ENCODE peak calls at places on chromosome 21, in five cellular contexts. V is spleen, E is upper lobe of left lung, W is transverse colon, J is esophagus muscularis mucosa. S is an unnamed sample.

GRCh38 chr21:25955646-25956045 is 214.9 kb downstream of the APP start:
- DNase-seq in V (no peak), E (no peak), W (no peak), J (no peak), S (no peak)

GRCh38 chr21:38970765-38971164 is 165.0 kb downstream of the ETS2 start:
- DNase-seq in V (no peak), E (no peak), W (no peak), J (no peak), S (no peak)

GRCh38 chr21:25660233-25660632 is 21.2 kb downstream of the JAM2 start:
- DNase-seq in V (no peak), E (no peak), W (no peak), J (no peak), S (no peak)

GRCh38 chr21:36470294-36470693 is 9.6 kb downstream of the CLDN14 start:
- DNase-seq in V (no peak), E (no peak), W (no peak), J (no peak), S (no peak)

GRCh38 chr21:38833122-38833521 is 27.4 kb downstream of the ETS2 start:
- DNase-seq in V (no peak), E (no peak), W (no peak), J (no peak), S (no peak)

GRCh38 chr21:31456201-31456600 is 112.1 kb upstream of the TIAM1 start:
- DNase-seq in V (no peak), E (peak), W (no peak), J (no peak), S (no peak)

GRCh38 chr21:15592957-15593356 is 136.8 kb upstream of the USP25 start:
- DNase-seq in V (no peak), E (no peak), W (no peak), J (no peak), S (no peak)

GRCh38 chr21:23384679-23385078 is 2222.6 kb downstream of the MRPL39 start:
- DNase-seq in V (no peak), E (no peak), W (no peak), J (no peak), S (no peak)

GRCh38 chr21:40687625-40688024 is 159.3 kb downstream of the DSCAM start:
- DNase-seq in V (no peak), E (no peak), W (no peak), J (no peak), S (no peak)

GRCh38 chr21:24223625-24224024 is 1383.7 kb downstream of the MRPL39 start:
- DNase-seq in V (no peak), E (no peak), W (no peak), J (no peak), S (no peak)

GRCh38 chr21:33028759-33029511 is 3.2 kb downstream of the OLIG2 start:
- DNase-seq in V (no peak), E (peak), W (no peak), J (no peak), S (no peak)

GRCh38 chr21:31354122-31354521 is 10.1 kb upstream of the TIAM1 start:
- DNase-seq in V (no peak), E (no peak), W (no peak), J (no peak), S (no peak)

GRCh38 chr21:19440792-19441494 is 1037.4 kb upstream of the TMPRSS15 start:
- DNase-seq in V (no peak), E (no peak), W (no peak), J (no peak), S (no peak)

GRCh38 chr21:38293765-38294164 is 37.0 kb downstream of the KCNJ15 start:
- DNase-seq in V (no peak), E (no peak), W (peak), J (no peak), S (no peak)

GRCh38 chr21:16563795-16564194 is 834.0 kb downstream of the USP25 start:
- DNase-seq in V (no peak), E (peak), W (no peak), J (no peak), S (no peak)

GRCh38 chr21:38911523-38912354 is 106.0 kb downstream of the ETS2 start:
- DNase-seq in V (no peak), E (no peak), W (peak), J (peak), S (no peak)

GRCh38 chr21:46227811-46228344 is 696 bp downstream of the LSS start:
- DNase-seq in V (peak), E (peak), W (no peak), J (no peak), S (no peak)

GRCh38 chr21:46228345-46229051 is at the start of gene LSS:
- DNase-seq in V (peak), E (peak), W (peak), J (peak), S (peak)

GRCh38 chr21:46229923-46230260 is 1.3 kb upstream of the LSS start:
- DNase-seq in V (no peak), E (no peak), W (no peak), J (no peak), S (no peak)

GRCh38 chr21:46226920-46227599 is 1.5 kb downstream of the LSS start:
- DNase-seq in V (peak), E (no peak), W (no peak), J (no peak), S (no peak)

GRCh38 chr21:46229133-46229922 is 754 bp upstream of the LSS start:
- DNase-seq in V (peak), E (peak), W (no peak), J (no peak), S (peak)
- TF ChIP-seq POLR2A in V (no peak), E (no peak), W (no peak), J (no peak), S (peak)

GRCh38 chr21:45897191-45898027 is 84.2 kb upstream of the COL6A1 start:
- DNase-seq in V (peak), E (peak), W (no peak), J (no peak), S (no peak)
- TF ChIP-seq POLR2AphosphoS5 in V (no peak), E (no peak), W (no peak), J (no peak), S (no peak)

DNA sequence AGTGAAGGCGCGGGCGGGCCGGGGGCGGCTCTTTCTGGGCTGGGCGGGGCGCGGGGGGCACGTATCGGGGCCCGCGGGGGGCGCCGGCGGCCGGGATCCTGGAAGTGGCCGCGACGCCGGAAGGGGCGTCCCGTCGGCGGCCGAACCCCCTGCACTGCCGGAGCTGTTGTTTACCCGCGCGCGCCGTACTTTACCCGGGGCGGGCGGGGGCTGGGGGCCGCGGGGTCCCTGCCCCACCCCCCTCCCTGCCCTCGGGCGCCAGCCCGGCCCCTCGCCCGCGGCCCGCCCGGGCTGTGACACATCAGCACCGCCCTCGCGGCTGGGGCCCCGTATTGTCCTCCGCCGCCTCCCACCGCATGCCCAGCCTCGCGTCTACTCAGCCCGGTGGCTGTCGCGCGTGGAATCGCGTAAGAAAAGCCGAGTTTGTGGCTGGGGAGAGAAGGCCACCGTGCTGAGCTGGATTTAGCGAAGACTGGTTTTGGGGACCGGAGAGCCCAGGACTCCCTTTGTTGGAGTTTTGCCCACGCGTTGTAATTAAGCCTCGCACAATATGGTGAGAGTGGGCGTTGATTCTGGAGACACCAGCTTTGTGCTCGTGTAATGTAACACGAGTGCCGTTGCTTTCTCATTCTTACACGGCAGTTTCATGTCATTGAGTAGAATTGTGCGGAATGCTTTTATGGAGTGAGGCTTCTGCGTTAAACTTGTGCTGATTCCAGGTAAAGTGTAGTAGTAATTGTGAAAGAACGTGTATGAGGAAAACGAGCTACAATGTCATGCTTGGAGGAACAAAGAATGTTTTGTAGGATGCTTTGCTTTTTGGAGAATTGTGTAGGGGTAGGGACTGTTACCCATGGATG is 554 bp downstream of the BACH1 start:
- DNase-seq in V (peak), E (peak), W (peak), J (peak), S (peak)
- TF ChIP-seq POLR2A in V (no peak), E (no peak), W (no peak), J (no peak), S (peak)

GRCh38 chr21:44878053-44878982 is 4.8 kb upstream of the PTTG1IP start:
- DNase-seq in V (no peak), E (no peak), W (peak), J (no peak), S (no peak)

GRCh38 chr21:44881586-44881939 is 8.1 kb upstream of the PTTG1IP start:
- DNase-seq in V (no peak), E (no peak), W (no peak), J (no peak), S (no peak)

GRCh38 chr21:44884059-44884458 is 10.6 kb upstream of the PTTG1IP start:
- DNase-seq in V (no peak), E (no peak), W (no peak), J (no peak), S (no peak)

GRCh38 chr21:44883250-44883649 is 9.8 kb upstream of the PTTG1IP start:
- DNase-seq in V (peak), E (no peak), W (no peak), J (no peak), S (no peak)

DNA sequence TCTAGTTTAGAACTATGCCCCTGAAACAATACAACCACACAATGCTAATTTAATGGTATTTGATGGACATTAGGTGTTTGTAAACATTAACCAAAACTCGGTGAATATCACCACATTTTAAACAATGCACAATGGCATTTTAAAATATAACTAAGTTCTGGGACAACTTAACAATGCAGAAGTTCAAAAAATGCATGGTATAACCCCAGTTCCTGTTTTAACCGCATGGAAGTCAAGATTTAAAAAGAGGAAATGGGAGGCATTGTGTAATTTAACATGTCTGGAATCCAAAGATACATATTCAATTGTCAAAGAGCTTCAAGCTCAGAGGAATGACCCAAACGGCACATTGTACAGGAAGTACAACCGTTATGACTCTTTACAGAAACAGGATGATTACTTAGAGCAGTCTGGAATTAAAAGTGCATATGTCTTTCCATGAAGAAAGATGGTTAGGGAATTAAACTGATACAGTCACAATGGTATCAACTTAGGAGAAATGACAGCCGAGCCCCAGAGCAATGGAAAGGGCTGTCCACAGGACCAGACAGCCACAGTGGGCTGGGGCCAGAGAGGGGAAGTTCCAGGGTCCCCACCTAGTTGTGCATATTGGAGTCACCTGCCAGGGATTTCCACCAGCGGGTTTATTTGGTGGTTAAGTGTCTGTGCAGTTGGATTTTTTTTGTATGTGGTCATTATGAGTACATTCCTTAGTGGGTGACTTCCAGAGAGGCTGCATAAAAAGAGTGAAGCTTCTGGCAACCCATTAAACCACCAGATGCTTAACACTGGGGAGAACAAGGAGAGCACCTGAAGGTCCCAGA is 7.5 kb upstream of the PTTG1IP start:
- DNase-seq in V (no peak), E (no peak), W (no peak), J (no peak), S (no peak)
- TF ChIP-seq POLR2AphosphoS5 in V (no peak), E (peak), W (no peak), J (no peak), S (no peak)

DNA sequence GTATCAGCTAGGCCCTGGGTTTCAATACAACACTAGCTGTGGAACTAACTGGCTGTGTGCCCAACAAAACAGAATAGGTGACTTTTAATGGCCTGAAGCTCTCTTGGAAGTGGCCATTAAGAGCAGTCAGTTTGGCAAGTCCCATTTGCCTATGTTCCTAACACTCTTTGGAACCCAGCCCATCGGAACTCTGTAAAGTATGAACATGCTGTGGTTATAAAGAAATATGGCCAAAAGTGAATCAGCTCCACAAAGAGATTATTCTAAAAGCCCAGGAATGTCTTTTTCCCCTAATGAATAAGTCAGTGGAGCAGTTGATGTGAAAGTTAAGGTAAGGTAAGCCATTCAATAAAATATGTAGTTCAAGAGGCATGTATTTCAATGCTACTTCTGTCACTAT is 223.7 kb upstream of the ADAMTS5 start:
- DNase-seq in V (no peak), E (no peak), W (no peak), J (no peak), S (no peak)
- TF ChIP-seq POLR2A in V (no peak), E (no peak), W (no peak), J (no peak), S (no peak)

GRCh38 chr21:44836666-44837471 is 19.0 kb upstream of the SUMO3 start:
- DNase-seq in V (peak), E (no peak), W (peak), J (no peak), S (no peak)

GRCh38 chr21:44838038-44838895 is 20.4 kb upstream of the SUMO3 start:
- DNase-seq in V (peak), E (no peak), W (no peak), J (no peak), S (no peak)

GRCh38 chr21:44840771-44841170 is 22.9 kb upstream of the SUMO3 start:
- DNase-seq in V (no peak), E (peak), W (no peak), J (no peak), S (no peak)

GRCh38 chr21:44837537-44837936 is 19.7 kb upstream of the SUMO3 start:
- DNase-seq in V (peak), E (no peak), W (no peak), J (no peak), S (no peak)

GRCh38 chr21:44838951-44839350 is 21.1 kb upstream of the SUMO3 start:
- DNase-seq in V (no peak), E (no peak), W (no peak), J (no peak), S (no peak)
- TF ChIP-seq POLR2AphosphoS5 in V (no peak), E (no peak), W (no peak), J (no peak), S (no peak)

DNA sequence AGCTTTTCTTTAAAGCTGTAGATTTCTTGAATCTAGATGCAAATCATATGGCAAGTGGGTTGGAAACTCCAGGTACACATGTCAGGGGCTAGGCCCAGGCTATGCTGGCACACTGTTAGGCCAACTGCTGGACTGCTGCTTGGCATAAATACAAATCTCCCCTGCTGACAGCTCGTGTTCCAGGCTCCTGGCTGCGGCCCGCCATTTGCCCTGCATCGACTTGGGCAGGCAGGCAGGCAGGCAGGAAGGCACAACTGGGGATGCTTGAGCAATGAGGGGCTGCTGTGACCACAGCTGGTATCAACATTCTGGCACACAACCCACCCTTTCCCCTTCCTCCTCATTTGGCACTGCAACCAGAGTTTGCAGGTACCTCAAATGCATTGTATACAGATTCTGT is 53.2 kb downstream of the SAMSN1 start:
- DNase-seq in V (no peak), E (peak), W (no peak), J (no peak), S (no peak)
- TF ChIP-seq POLR2A in V (no peak), E (no peak), W (no peak), J (no peak), S (no peak)

DNA sequence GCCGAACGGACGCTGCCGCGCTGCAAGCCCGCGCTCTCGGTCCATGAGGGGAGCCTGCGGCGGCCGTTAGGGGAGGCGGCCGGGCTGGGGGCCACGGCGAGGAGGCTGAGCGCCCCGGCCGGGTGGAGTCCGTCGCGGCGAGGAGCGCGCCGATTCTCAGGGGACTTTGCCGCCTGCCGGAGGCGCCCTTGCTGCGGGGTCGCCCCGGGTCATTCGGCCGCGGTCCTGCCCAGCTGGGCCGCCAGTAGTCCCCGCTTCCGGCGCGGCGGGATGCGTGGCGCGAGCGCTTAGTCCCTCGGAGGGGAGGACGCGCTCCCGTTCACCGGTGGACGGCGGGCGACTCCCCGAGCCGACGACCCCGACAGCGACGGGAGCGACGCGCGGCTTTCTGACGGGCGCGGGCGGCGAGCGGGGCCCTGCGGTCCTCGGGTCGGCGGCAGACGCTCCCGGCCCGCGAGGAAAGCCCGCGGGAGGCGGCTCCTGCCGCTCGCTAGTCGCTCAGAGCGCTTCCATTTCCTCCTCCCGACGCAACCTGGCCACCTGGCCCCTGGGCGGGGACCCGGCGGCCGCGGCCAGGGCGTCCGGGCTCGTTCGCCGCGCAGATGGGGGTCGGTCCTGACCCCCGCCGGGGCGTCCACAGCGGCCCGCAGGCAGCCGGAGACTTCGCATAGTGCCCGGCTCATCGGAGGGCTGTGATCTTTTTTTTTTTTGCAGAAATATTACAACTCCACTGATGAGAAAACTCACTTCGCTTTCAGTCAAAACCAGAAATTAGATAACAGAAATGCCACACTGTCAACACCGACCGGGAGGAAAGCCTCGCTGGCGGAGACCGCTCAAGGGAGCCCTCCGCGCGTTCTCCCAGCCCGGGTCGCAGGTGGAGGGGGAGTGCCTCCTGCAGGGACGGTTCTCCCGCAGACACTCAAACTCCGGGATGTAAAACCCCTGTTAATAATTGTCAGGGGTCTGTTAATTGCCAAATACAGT is 640 bp upstream of the ZBTB21 start:
- DNase-seq in V (peak), E (no peak), W (peak), J (peak), S (no peak)
- TF ChIP-seq POLR2AphosphoS5 in V (no peak), E (no peak), W (peak), J (no peak), S (no peak)

GRCh38 chr21:34733866-34734265 is 65.1 kb downstream of the CLIC6 start:
- DNase-seq in V (no peak), E (no peak), W (no peak), J (no peak), S (no peak)
- TF ChIP-seq POLR2A in V (no peak), E (no peak), W (no peak), J (no peak), S (no peak)